ENCODE peak calls at places on chromosomes 6 and 20, in eight cellular contexts. V is AG04450; F is CD4-positive, alpha-beta T cell; N is astrocyte; G is AG10803; K is H9; W is WTC11; I is left lung. Y is an unnamed sample.

GRCh38 chr20:19964289-19965263 is 52.6 kb upstream of the NAA20 start:
- DNase-seq in V (peak), F (no peak), N (peak), G (peak), K (no peak), W (no peak), I (no peak), Y (peak)

GRCh38 chr20:33262658-33263065 is 20.4 kb upstream of the BPIFB1 start:
- DNase-seq in V (peak), F (no peak), N (peak), G (peak), K (peak), W (peak), I (no peak), Y (peak)

GRCh38 chr6:113862112-113862511 is 5.0 kb downstream of the MARCKS start:
- DNase-seq in V (no peak), F (no peak), N (peak), G (no peak), K (no peak), W (no peak), I (no peak), Y (no peak)

GRCh38 chr20:32495217-32495565 is 89.9 kb downstream of the NOL4L start:
- DNase-seq in V (no peak), F (no peak), N (no peak), G (no peak), K (peak), W (no peak), I (peak), Y (no peak)

GRCh38 chr6:158669145-158670035 is 19.5 kb downstream of the SYTL3 start:
- DNase-seq in V (no peak), F (no peak), N (peak), G (peak), K (no peak), W (no peak), I (no peak), Y (no peak)

GRCh38 chr6:148325316-148326068 is 17.1 kb upstream of the SASH1 start:
- DNase-seq in V (no peak), F (no peak), N (no peak), G (no peak), K (no peak), W (no peak), I (no peak), Y (no peak)

GRCh38 chr6:40743226-40743625 is 156.1 kb upstream of the LRFN2 start:
- DNase-seq in V (no peak), F (no peak), N (no peak), G (no peak), K (peak), W (peak), I (no peak), Y (no peak)

GRCh38 chr6:110731898-110732297 is 83.4 kb downstream of the CDK19 start:
- DNase-seq in V (no peak), F (no peak), N (no peak), G (no peak), K (no peak), W (no peak), I (no peak), Y (no peak)

GRCh38 chr6:89500486-89501020 is 67.6 kb downstream of the ANKRD6 start:
- DNase-seq in V (no peak), F (no peak), N (no peak), G (no peak), K (no peak), W (no peak), I (no peak), Y (no peak)

GRCh38 chr6:106749611-106750010 is 120.2 kb downstream of the QRSL1 start:
- DNase-seq in V (no peak), F (no peak), N (peak), G (no peak), K (no peak), W (no peak), I (no peak), Y (no peak)

GRCh38 chr20:61438285-61438684 is 186.2 kb downstream of the CDH4 start:
- DNase-seq in V (no peak), F (no peak), N (no peak), G (no peak), K (no peak), W (no peak), I (no peak), Y (no peak)

GRCh38 chr6:31717499-31718222 is 2.5 kb downstream of the LY6G6D start:
- DNase-seq in V (no peak), F (no peak), N (no peak), G (no peak), K (peak), W (peak), I (no peak), Y (peak)

GRCh38 chr6:150696156-150696555 is 96.5 kb downstream of the PLEKHG1 start:
- DNase-seq in V (no peak), F (no peak), N (no peak), G (no peak), K (no peak), W (no peak), I (no peak), Y (no peak)

GRCh38 chr6:21808551-21809181 is 215.1 kb downstream of the SOX4 start:
- DNase-seq in V (no peak), F (no peak), N (peak), G (peak), K (no peak), W (no peak), I (no peak), Y (peak)

GRCh38 chr6:118577972-118578371 is 29.9 kb downstream of the PLN start:
- DNase-seq in V (no peak), F (no peak), N (no peak), G (no peak), K (no peak), W (no peak), I (no peak), Y (no peak)

GRCh38 chr6:159059099-159059498 is 14.3 kb upstream of the TAGAP start:
- DNase-seq in V (no peak), F (no peak), N (no peak), G (no peak), K (no peak), W (no peak), I (no peak), Y (no peak)

GRCh38 chr6:13615802-13616140 is 636 bp downstream of the NOL7 start:
- DNase-seq in V (no peak), F (peak), N (peak), G (peak), K (no peak), W (peak), I (peak), Y (peak)

GRCh38 chr6:155498370-155498769 is 42.7 kb upstream of the NOX3 start:
- DNase-seq in V (no peak), F (no peak), N (peak), G (no peak), K (no peak), W (no peak), I (no peak), Y (no peak)

GRCh38 chr6:159431750-159432149 is 261.3 kb downstream of the SOD2 start:
- DNase-seq in V (no peak), F (no peak), N (no peak), G (no peak), K (no peak), W (no peak), I (no peak), Y (no peak)

GRCh38 chr6:166692723-166693302 is 65.8 kb upstream of the RPS6KA2 start:
- DNase-seq in V (no peak), F (no peak), N (no peak), G (no peak), K (no peak), W (no peak), I (no peak), Y (no peak)

GRCh38 chr6:84739866-84740208 is 24.6 kb downstream of the TBX18 start:
- DNase-seq in V (no peak), F (no peak), N (peak), G (no peak), K (no peak), W (no peak), I (no peak), Y (no peak)

GRCh38 chr6:141968632-141969031 is 164.1 kb upstream of the GJE1 start:
- DNase-seq in V (no peak), F (no peak), N (no peak), G (no peak), K (no peak), W (no peak), I (no peak), Y (no peak)

GRCh38 chr6:71473908-71474307 is 185.3 kb downstream of the OGFRL1 start:
- DNase-seq in V (peak), F (no peak), N (peak), G (peak), K (no peak), W (no peak), I (no peak), Y (no peak)

GRCh38 chr6:30386166-30386565 is 41.2 kb downstream of the RPP21 start:
- DNase-seq in V (no peak), F (no peak), N (no peak), G (no peak), K (no peak), W (no peak), I (no peak), Y (no peak)

GRCh38 chr6:118665011-118665410 is 13.6 kb upstream of the CEP85L start:
- DNase-seq in V (no peak), F (no peak), N (no peak), G (no peak), K (no peak), W (no peak), I (no peak), Y (no peak)

GRCh38 chr6:147063469-147064031 is 140.7 kb upstream of the STXBP5 start:
- DNase-seq in V (peak), F (no peak), N (peak), G (peak), K (no peak), W (no peak), I (no peak), Y (no peak)

GRCh38 chr6:87274660-87275273 is 47.6 kb upstream of the SMIM8 start:
- DNase-seq in V (peak), F (no peak), N (peak), G (peak), K (no peak), W (no peak), I (no peak), Y (no peak)

GRCh38 chr6:170438402-170438753 is 114.7 kb downstream of the PSMB1 start:
- DNase-seq in V (peak), F (no peak), N (peak), G (peak), K (peak), W (peak), I (peak), Y (peak)

GRCh38 chr20:11952621-11953020 is 34.9 kb downstream of the BTBD3 start:
- DNase-seq in V (no peak), F (no peak), N (peak), G (peak), K (no peak), W (no peak), I (no peak), Y (no peak)

GRCh38 chr6:170125447-170126300 is 165.2 kb downstream of the DLL1 start:
- DNase-seq in V (no peak), F (no peak), N (no peak), G (no peak), K (peak), W (no peak), I (no peak), Y (no peak)

GRCh38 chr6:34587325-34587724 is 31.2 kb upstream of the SPDEF start:
- DNase-seq in V (no peak), F (no peak), N (no peak), G (no peak), K (no peak), W (no peak), I (no peak), Y (no peak)

GRCh38 chr6:83707829-83708545 is 914 bp downstream of the SNAP91 start:
- DNase-seq in V (no peak), F (no peak), N (peak), G (peak), K (peak), W (peak), I (peak), Y (peak)

GRCh38 chr6:4447646-4448315 is 312.4 kb upstream of the ECI2 start:
- DNase-seq in V (no peak), F (no peak), N (no peak), G (no peak), K (no peak), W (no peak), I (no peak), Y (no peak)

GRCh38 chr6:123810214-123810613 is 6.5 kb downstream of the NKAIN2 start:
- DNase-seq in V (no peak), F (no peak), N (no peak), G (no peak), K (no peak), W (no peak), I (no peak), Y (no peak)

GRCh38 chr6:43921548-43922422 is 151.8 kb downstream of the VEGFA start:
- DNase-seq in V (no peak), F (no peak), N (no peak), G (no peak), K (no peak), W (peak), I (no peak), Y (peak)

GRCh38 chr6:148329568-148330299 is 12.9 kb upstream of the SASH1 start:
- DNase-seq in V (peak), F (no peak), N (peak), G (peak), K (no peak), W (no peak), I (no peak), Y (no peak)

GRCh38 chr6:146770965-146771735 is 172.4 kb downstream of the ADGB start:
- DNase-seq in V (no peak), F (peak), N (no peak), G (peak), K (no peak), W (no peak), I (peak), Y (no peak)

GRCh38 chr6:100353276-100354015 is 111.3 kb downstream of the SIM1 start:
- DNase-seq in V (no peak), F (no peak), N (peak), G (peak), K (no peak), W (no peak), I (no peak), Y (no peak)

GRCh38 chr6:94639564-94639963 is 937.8 kb upstream of the MANEA start:
- DNase-seq in V (no peak), F (no peak), N (no peak), G (no peak), K (no peak), W (no peak), I (peak), Y (no peak)

GRCh38 chr6:94636780-94637385 is 940.5 kb upstream of the MANEA start:
- DNase-seq in V (no peak), F (no peak), N (peak), G (no peak), K (peak), W (no peak), I (no peak), Y (peak)
- TF ChIP-seq CTCF in V (no peak), F (no peak), N (peak), G (no peak), K (peak), W (peak), I (no peak), Y (peak)

DNA sequence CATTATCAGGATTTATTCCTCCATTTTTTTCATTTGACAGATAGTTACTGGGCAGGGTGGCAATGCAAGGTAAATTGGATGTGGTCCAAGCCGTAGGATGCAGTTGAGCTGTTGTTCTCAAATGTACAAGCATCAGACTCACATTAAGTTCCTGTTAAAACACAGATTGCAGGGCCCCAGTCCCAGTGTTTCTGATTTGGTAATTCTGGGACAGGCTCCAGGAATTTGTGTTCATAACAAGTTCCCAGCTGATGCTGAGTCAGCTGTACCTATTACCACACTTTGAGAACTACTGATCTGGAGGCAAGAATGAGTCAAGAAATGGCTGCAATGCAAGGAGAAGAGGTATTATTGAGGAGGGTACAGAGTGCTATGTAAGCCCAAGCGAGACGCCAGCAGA is 11.7 kb downstream of the TMEM244 start:
- DNase-seq in V (no peak), F (no peak), N (peak), G (peak), K (no peak), W (no peak), I (no peak), Y (no peak)
- TF ChIP-seq CTCF in V (no peak), F (no peak), N (no peak), G (no peak), K (no peak), W (no peak), I (no peak), Y (no peak)

DNA sequence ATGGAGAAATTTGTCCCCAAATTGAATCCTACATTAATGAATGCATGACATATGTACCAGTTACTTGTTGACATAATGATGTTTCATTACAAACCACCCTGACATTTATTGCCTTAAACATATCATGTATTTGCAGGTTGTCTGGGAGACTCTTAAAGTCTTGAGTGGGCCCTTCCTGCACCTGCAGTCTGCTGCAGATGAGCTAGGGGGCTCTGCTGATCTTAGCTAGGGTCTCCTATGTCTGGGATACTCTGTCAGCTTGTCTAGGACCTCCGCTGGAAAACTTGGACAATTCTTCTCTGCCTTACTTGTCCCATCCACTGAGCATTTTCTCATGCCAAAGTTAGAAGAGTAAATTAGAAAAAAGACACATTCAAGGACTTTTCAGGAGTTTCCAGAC is 581.6 kb downstream of the HAO1 start:
- DNase-seq in V (no peak), F (no peak), N (no peak), G (no peak), K (peak), W (peak), I (no peak), Y (peak)
- TF ChIP-seq CTCF in V (no peak), F (no peak), N (no peak), G (no peak), K (peak), W (peak), I (no peak), Y (peak)

DNA sequence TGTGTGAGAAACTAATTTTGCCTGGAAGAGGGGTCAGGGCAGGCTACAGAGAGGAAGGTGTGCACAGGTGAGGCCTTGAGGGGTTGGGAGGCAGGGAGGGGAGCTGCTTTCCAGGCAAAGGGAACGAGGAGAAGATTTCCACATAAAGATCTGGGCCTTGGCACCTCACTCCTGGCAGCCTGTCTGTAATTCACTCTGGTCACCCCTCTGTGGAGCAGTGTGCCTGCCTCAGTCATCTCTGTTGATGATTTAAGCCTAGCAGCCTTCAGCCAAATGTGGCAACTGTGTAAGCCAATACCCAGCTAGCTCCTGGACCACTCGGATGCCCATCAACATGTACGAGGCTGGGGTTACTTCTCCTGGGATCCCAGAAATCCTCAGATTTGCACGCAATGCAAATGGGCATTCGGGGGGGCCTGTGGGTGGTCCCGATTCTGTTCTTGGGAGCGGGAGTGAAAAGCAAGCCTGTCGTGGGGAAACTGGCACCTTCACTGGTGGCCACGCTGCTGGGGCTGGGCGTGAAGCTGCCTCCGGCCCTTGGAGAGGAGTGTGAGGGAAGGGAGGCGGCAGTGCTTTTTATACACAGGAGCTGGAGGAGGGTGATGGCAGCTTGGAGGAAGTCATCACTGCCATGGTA is 360.4 kb downstream of the ZFAND3 start:
- DNase-seq in V (no peak), F (no peak), N (no peak), G (no peak), K (peak), W (peak), I (no peak), Y (no peak)
- TF ChIP-seq CTCF in V (no peak), F (no peak), N (no peak), G (no peak), K (no peak), W (no peak), I (no peak), Y (no peak)

DNA sequence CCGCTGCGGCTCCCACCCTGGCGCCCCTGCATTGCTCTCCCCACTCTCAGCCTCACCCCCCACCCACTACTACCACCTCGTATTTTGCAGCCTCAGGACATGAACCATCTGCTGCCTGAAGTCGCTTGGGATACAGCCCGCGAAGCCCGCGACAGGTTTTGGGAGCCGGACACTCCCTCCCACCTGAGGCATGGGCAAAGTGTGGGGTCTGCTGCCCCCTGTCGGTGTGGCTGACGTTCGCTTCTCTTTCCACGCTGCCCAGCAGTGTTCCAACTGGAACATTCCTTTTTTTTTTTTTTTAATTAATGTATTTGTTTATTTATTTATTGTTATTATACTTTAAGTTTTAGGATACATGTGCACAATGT is 15.3 kb upstream of the LPA start:
- DNase-seq in V (no peak), F (no peak), N (no peak), G (no peak), K (peak), W (peak), I (no peak), Y (peak)
- TF ChIP-seq CTCF in V (no peak), F (no peak), N (no peak), G (no peak), K (peak), W (peak), I (no peak), Y (peak)

DNA sequence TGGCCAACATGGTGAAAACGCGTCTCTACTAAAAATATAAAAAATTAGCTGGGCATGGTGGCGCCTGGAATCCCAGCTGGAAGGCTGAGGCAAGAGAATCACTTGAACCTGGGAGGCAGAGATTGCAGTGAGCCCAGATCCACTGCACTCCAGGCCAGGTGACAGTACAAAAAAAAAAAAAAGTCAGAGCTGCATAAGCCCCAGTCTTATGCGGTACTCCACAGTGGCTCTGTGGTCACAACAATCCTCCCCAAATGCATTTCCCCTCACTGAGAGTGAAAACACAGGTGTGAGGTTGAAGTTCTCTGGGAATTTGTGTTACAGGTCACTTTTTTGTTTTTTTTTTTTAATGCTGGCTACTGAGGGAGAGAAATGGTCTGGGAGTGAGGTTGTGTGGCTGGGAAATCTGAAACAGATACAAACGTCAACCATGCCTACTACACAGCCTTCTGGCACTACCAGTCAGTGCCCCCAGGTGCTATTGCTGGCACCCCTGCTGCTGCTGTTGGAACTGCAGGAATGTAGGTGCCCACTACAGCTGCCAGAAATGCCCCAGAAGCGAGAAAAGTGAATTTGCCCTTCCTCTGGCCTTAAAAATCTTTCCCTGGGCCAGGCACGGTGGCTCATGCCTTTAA is 5.7 kb downstream of the MRPS26 start:
- DNase-seq in V (no peak), F (no peak), N (no peak), G (no peak), K (no peak), W (no peak), I (no peak), Y (no peak)
- TF ChIP-seq CTCF in V (no peak), F (no peak), N (no peak), G (no peak), K (no peak), W (no peak), I (no peak), Y (no peak)

GRCh38 chr20:25310268-25310920 is 62.5 kb downstream of the PYGB start:
- DNase-seq in V (peak), F (peak), N (peak), G (peak), K (no peak), W (no peak), I (peak), Y (no peak)
- TF ChIP-seq CTCF in V (peak), F (no peak), N (peak), G (peak), K (peak), W (no peak), I (peak), Y (no peak)

GRCh38 chr6:130700397-130700796 is 126.8 kb upstream of the SMLR1 start:
- DNase-seq in V (no peak), F (no peak), N (no peak), G (no peak), K (no peak), W (no peak), I (no peak), Y (no peak)
- TF ChIP-seq CTCF in V (no peak), F (no peak), N (no peak), G (no peak), K (no peak), W (no peak), I (no peak), Y (no peak)